ENCODE peak calls at places on chromosome 17, in six cellular contexts. H is PC-3; Y is right lobe of liver; V is fibroblast of lung; P is transverse colon; T is CD8-positive, alpha-beta T cell. W is an unnamed sample. For H3K4me1 and H3K9me3, the result is how much of the 10 kb centered on the place peaks cover.

GRCh38 chr17:59680314-59680713 is 26.9 kb downstream of the PTRH2 start:
- DNase-seq in Y (no peak), V (peak), H (no peak), P (no peak), T (no peak), W (no peak)

GRCh38 chr17:69723741-69724140 is 309.2 kb downstream of the MAP2K6 start:
- DNase-seq in Y (no peak), T (no peak), P (no peak), V (no peak), H (peak), W (peak)

GRCh38 chr17:50144845-50145531 is 5.5 kb downstream of the PPP1R9B start:
- DNase-seq in T (no peak), H (no peak), V (no peak), Y (peak), P (no peak), W (no peak)

GRCh38 chr17:13030459-13031305 is 12.9 kb upstream of the ELAC2 start:
- DNase-seq in T (peak), P (peak), Y (no peak), V (peak), H (peak), W (peak)

GRCh38 chr17:61427567-61427966 is 24.7 kb upstream of the TBX4 start:
- DNase-seq in T (no peak), P (no peak), Y (no peak), H (no peak), V (no peak), W (no peak)

GRCh38 chr17:43868236-43868994 is 21.4 kb downstream of the CD300LG start:
- DNase-seq in V (no peak), Y (no peak), H (no peak), T (no peak), P (no peak), W (no peak)

GRCh38 chr17:46925185-46925858 is 2.4 kb downstream of the GOSR2 start:
- DNase-seq in Y (no peak), T (no peak), P (no peak), V (no peak), H (no peak), W (no peak)

GRCh38 chr17:48626470-48627241 is 498 bp upstream of the HOXB9 start:
- DNase-seq in T (peak), Y (no peak), V (peak), P (peak), H (peak), W (no peak)

GRCh38 chr17:61117983-61118382 is 281.7 kb upstream of the TBX2 start:
- DNase-seq in V (no peak), T (no peak), H (no peak), Y (no peak), P (no peak), W (no peak)

GRCh38 chr17:49210158-49211029 is at the start of the genes ABI3 and GNGT2:
- DNase-seq in H (no peak), T (peak), V (peak), P (peak), Y (peak), W (no peak)

GRCh38 chr17:76504117-76504516 is 2.9 kb upstream of the RHBDF2 start:
- DNase-seq in H (no peak), Y (no peak), P (no peak), T (no peak), V (no peak), W (no peak)

GRCh38 chr17:17137731-17138585 is 68.2 kb downstream of the PLD6 start:
- DNase-seq in T (no peak), H (no peak), Y (peak), P (no peak), V (no peak), W (no peak)

GRCh38 chr17:29140051-29140582 is 40.1 kb downstream of the MYO18A start:
- DNase-seq in P (peak), Y (peak), H (peak), T (peak), V (peak), W (peak)

GRCh38 chr17:5758651-5759050 is 174.3 kb upstream of the NLRP1 start:
- DNase-seq in Y (no peak), H (peak), T (no peak), V (peak), P (no peak), W (peak)

GRCh38 chr17:83084621-83085056 is 5.2 kb downstream of the METRNL start:
- DNase-seq in T (no peak), P (peak), V (no peak), H (no peak), Y (no peak), W (no peak)

GRCh38 chr17:70905796-70906195 is 736.5 kb downstream of the KCNJ2 start:
- DNase-seq in H (peak), P (no peak), V (peak), Y (peak), T (no peak), W (peak)

GRCh38 chr17:79830303-79830702 is 8.9 kb downstream of the CBX4 start:
- DNase-seq in V (no peak), Y (no peak), T (no peak), H (no peak), P (no peak), W (no peak)
- H3K4me1 ChIP-seq in V (under half), Y (under half), T (under half), H (under half), P (under half), W (under half)

DNA sequence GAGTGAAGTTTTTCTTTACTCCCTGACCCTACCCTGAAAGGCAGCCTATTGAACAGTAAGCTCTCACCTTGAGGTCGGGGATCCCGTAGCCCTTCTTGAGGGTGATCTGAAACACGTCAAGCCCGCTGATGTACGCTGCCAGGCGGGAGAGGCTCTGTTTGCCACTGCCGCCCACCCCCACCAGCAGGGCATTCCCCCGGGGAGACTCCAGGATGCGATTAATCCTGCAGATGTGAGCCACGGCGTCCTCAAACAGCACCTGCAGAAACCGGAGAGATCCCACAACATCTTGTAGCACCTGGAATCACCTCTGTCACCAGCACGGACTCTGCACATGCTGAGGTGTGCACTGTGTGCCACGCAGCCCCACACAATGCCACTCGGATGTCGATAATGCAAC is 96.8 kb downstream of the PGS1 start:
- DNase-seq in V (no peak), Y (no peak), T (no peak), H (no peak), P (no peak), W (no peak)
- H3K27ac ChIP-seq in V (no peak), Y (no peak), T (no peak), H (no peak), P (no peak), W (no peak)

DNA sequence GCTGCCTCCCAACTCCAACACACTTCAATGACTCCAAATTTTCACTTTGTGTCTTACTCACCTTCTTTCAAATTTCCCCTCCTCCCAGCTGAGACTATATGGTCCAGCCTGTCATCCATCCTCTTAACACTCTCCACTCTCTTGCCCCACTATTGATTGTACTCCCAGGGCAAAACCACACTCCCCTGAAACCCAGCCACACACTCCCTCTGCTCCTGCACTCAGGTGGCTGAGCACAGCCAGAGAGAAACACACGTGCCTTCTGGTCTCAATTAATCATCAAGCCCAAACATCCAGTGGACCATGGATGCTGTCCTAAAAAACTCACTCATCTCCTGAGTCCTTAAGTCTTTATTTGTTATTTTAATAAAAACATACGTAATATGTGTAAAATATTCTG is 1026.4 kb downstream of the KCNJ18 start:
- DNase-seq in Y (no peak), H (no peak), P (no peak), T (no peak), V (no peak), W (no peak)
- H3K9me3 ChIP-seq in Y (under half), H (under half), P (under half), T (under half), V (under half), W (under half)

GRCh38 chr17:14775761-14776492 is 475.0 kb downstream of the HS3ST3B1 start:
- DNase-seq in H (no peak), Y (no peak), P (no peak), T (no peak), V (peak), W (peak)
- H3K4me1 ChIP-seq in H (under half), Y (under half), P (under half), T (under half), V (under half), W (under half)